ENCODE peak calls at places on chromosome 14, in five cellular contexts. L is dorsolateral prefrontal cortex, V is foreskin melanocyte, Y is AG08395, T is AML-193. P is an unnamed sample.
A peak's percentile ranks its signal among the peaks of the same experiment; 100 is the strongest.

GRCh38 chr14:76931629-76932402 is 96.7 kb downstream of the IRF2BPL start:
- DNase-seq in L (no peak), V (no peak), Y (no peak), T (no peak), P (no peak)

GRCh38 chr14:75991753-75992152 is 6.2 kb downstream of the IFT43 start:
- DNase-seq in L (no peak), V (no peak), Y (peak; percentile 35), T (no peak), P (no peak)

GRCh38 chr14:39138450-39138849 is 24.3 kb downstream of the GEMIN2 start:
- DNase-seq in L (no peak), V (no peak), Y (no peak), T (no peak), P (no peak)

GRCh38 chr14:90580381-90581335 is 183.8 kb downstream of the CALM1 start:
- DNase-seq in L (no peak), V (no peak), Y (no peak), T (no peak), P (no peak)

GRCh38 chr14:90758959-90759358 is 57.3 kb downstream of the TTC7B start:
- DNase-seq in L (peak; percentile 53), V (peak; percentile 60), Y (peak; percentile 49), T (no peak), P (no peak)

GRCh38 chr14:53310412-53310811 is 157.3 kb upstream of the DDHD1 start:
- DNase-seq in L (no peak), V (no peak), Y (no peak), T (no peak), P (no peak)

GRCh38 chr14:104900639-104901512 is 23.8 kb upstream of the PLD4 start:
- DNase-seq in L (no peak), V (no peak), Y (no peak), T (no peak), P (no peak)

GRCh38 chr14:49977126-49977841 is 84.4 kb downstream of the ARF6 start:
- DNase-seq in L (no peak), V (no peak), Y (no peak), T (peak; percentile 13), P (no peak)

GRCh38 chr14:75053396-75054289 is 2.4 kb upstream of the MLH3 start:
- DNase-seq in L (no peak), V (no peak), Y (no peak), T (no peak), P (no peak)

GRCh38 chr14:77053046-77053841 is 24.7 kb upstream of the IRF2BPL start:
- DNase-seq in L (no peak), V (no peak), Y (no peak), T (peak; percentile 37), P (peak; percentile 52)

GRCh38 chr14:32203928-32204357 is 874 bp upstream of the RNU6-8 start:
- DNase-seq in L (no peak), V (no peak), Y (no peak), T (no peak), P (no peak)

GRCh38 chr14:75982724-75983358 is 1.0 kb upstream of the TGFB3 start:
- DNase-seq in L (peak; percentile 50), V (no peak), Y (peak; percentile 64), T (peak; percentile 48), P (no peak)

GRCh38 chr14:104319489-104320241 is 181.3 kb downstream of the KIF26A start:
- DNase-seq in L (peak; percentile 9), V (no peak), Y (no peak), T (no peak), P (no peak)

GRCh38 chr14:54686219-54686870 is 119.4 kb downstream of the SAMD4A start:
- DNase-seq in L (no peak), V (peak; percentile 89), Y (peak; percentile 73), T (no peak), P (peak; percentile 69)

GRCh38 chr14:80313806-80314205 is 102.5 kb upstream of the DIO2 start:
- DNase-seq in L (no peak), V (no peak), Y (no peak), T (no peak), P (no peak)

GRCh38 chr14:69240527-69241173 is 19.3 kb upstream of the GALNT16 start:
- DNase-seq in L (no peak), V (no peak), Y (no peak), T (no peak), P (no peak)

GRCh38 chr14:100584056-100585031 is 2.9 kb downstream of the BEGAIN start:
- DNase-seq in L (no peak), V (no peak), Y (no peak), T (no peak), P (no peak)

GRCh38 chr14:65936342-65936741 is 523.8 kb downstream of the FUT8 start:
- DNase-seq in L (no peak), V (no peak), Y (no peak), T (no peak), P (no peak)

GRCh38 chr14:65243766-65244442 is 141.6 kb upstream of the MAX start:
- DNase-seq in L (no peak), V (no peak), Y (peak; percentile 24), T (no peak), P (no peak)

GRCh38 chr14:69682607-69683263 is 71.3 kb downstream of the SUSD6 start:
- DNase-seq in L (no peak), V (no peak), Y (peak; percentile 35), T (peak; percentile 16), P (no peak)

GRCh38 chr14:61558271-61558670 is 137.0 kb upstream of the HIF1A start:
- DNase-seq in L (no peak), V (no peak), Y (no peak), T (no peak), P (no peak)

GRCh38 chr14:102493096-102493495 is 16.5 kb downstream of the ANKRD9 start:
- DNase-seq in L (no peak), V (no peak), Y (no peak), T (no peak), P (no peak)

GRCh38 chr14:76947078-76947837 is 81.2 kb downstream of the IRF2BPL start:
- DNase-seq in L (peak; percentile 93), V (peak; percentile 83), Y (peak; percentile 88), T (peak; percentile 64), P (peak; percentile 82)

GRCh38 chr14:73239463-73240241 is 2.3 kb downstream of the PAPLN start:
- DNase-seq in L (peak; percentile 37), V (no peak), Y (peak; percentile 37), T (no peak), P (no peak)

GRCh38 chr14:55317503-55317902 is 46.3 kb downstream of the FBXO34 start:
- DNase-seq in L (no peak), V (no peak), Y (no peak), T (no peak), P (no peak)

GRCh38 chr14:33946679-33947078 is 4.2 kb downstream of the EGLN3 start:
- DNase-seq in L (no peak), V (no peak), Y (no peak), T (no peak), P (no peak)

GRCh38 chr14:34257505-34257904 is 204.5 kb downstream of the SPTSSA start:
- DNase-seq in L (no peak), V (no peak), Y (no peak), T (no peak), P (no peak)

GRCh38 chr14:100140452-100141132 is 18.9 kb downstream of the DEGS2 start:
- DNase-seq in L (no peak), V (no peak), Y (no peak), T (no peak), P (peak; percentile 11)

GRCh38 chr14:105464501-105464900 is 10.1 kb upstream of the CRIP2 start:
- DNase-seq in L (no peak), V (no peak), Y (no peak), T (no peak), P (no peak)

GRCh38 chr14:67436006-67436866 is 24.3 kb upstream of the PLEK2 start:
- DNase-seq in L (no peak), V (peak; percentile 28), Y (no peak), T (no peak), P (no peak)

GRCh38 chr14:97315790-97316189 is 518.6 kb downstream of the VRK1 start:
- DNase-seq in L (no peak), V (no peak), Y (no peak), T (no peak), P (no peak)

GRCh38 chr14:21924479-21924878 is 250.9 kb upstream of the OR4E1 start:
- DNase-seq in L (no peak), V (no peak), Y (no peak), T (no peak), P (no peak)

P was measured in kidney glomerular epithelial cell.